ENCODE peak calls at places on chromosome 2, in four cellular contexts. R is K562, W is HCT116, P is HepG2. H is an unnamed sample.
A peak's percentile ranks its signal among the peaks of the same experiment; 100 is the strongest.

GRCh38 chr2:17317439-17317976 is 200.7 kb downstream of the RAD51AP2 start:
- DNase-seq in R (no peak), W (no peak), P (no peak), H (no peak)

GRCh38 chr2:236717120-236717519 is 147.5 kb downstream of the ACKR3 start:
- DNase-seq in R (no peak), W (no peak), P (no peak), H (no peak)

GRCh38 chr2:232633413-232634318 is at the start of gene EFHD1:
- DNase-seq in R (peak; percentile 72), W (no peak), P (no peak), H (no peak)

GRCh38 chr2:191811807-191812602 is 34.9 kb downstream of the CAVIN2 start:
- DNase-seq in R (peak; percentile 54), W (peak; percentile 53), P (peak; percentile 68), H (peak; percentile 60)

GRCh38 chr2:64978514-64979268 is 10.5 kb upstream of the SLC1A4 start:
- DNase-seq in R (peak; percentile 22), W (peak; percentile 6), P (no peak), H (no peak)

GRCh38 chr2:143282684-143283083 is 153.5 kb downstream of the ARHGAP15 start:
- DNase-seq in R (no peak), W (no peak), P (no peak), H (no peak)

GRCh38 chr2:181984814-181985631 is 630 bp upstream of the PPP1R1C start:
- DNase-seq in R (no peak), W (no peak), P (no peak), H (no peak)

GRCh38 chr2:218286570-218287459 is 5.5 kb downstream of the TMBIM1 start:
- DNase-seq in R (peak; percentile 81), W (peak; percentile 88), P (peak; percentile 96), H (peak; percentile 83)

GRCh38 chr2:105649534-105649933 is 95.2 kb upstream of the NCK2 start:
- DNase-seq in R (no peak), W (no peak), P (no peak), H (no peak)

GRCh38 chr2:148209598-148209997 is 188.7 kb downstream of the MBD5 start:
- DNase-seq in R (peak; percentile 23), W (peak; percentile 15), P (peak; percentile 48), H (no peak)

GRCh38 chr2:11808016-11808400 is 61.6 kb downstream of the LPIN1 start:
- DNase-seq in R (no peak), W (no peak), P (no peak), H (no peak)

GRCh38 chr2:67451086-67451832 is 54.1 kb downstream of the ETAA1 start:
- DNase-seq in R (no peak), W (no peak), P (peak; percentile 17), H (no peak)

GRCh38 chr2:72128059-72128842 is 19.4 kb downstream of the CYP26B1 start:
- DNase-seq in R (no peak), W (no peak), P (no peak), H (no peak)

GRCh38 chr2:70143314-70144150 is 47.3 kb downstream of the C2orf42 start:
- DNase-seq in R (peak; percentile 62), W (peak; percentile 41), P (peak; percentile 74), H (no peak)

GRCh38 chr2:142100967-142101366 is 29.8 kb downstream of the LRP1B start:
- DNase-seq in R (no peak), W (no peak), P (no peak), H (no peak)

GRCh38 chr2:236117396-236117795 is 50.8 kb downstream of the GBX2 start:
- DNase-seq in R (no peak), W (no peak), P (no peak), H (no peak)

GRCh38 chr2:85651097-85651496 is 16.9 kb downstream of the SFTPB start:
- DNase-seq in R (no peak), W (no peak), P (no peak), H (no peak)

GRCh38 chr2:177391822-177392372 is 676 bp upstream of the AGPS start:
- DNase-seq in R (no peak), W (no peak), P (no peak), H (no peak)

GRCh38 chr2:28155627-28156026 is 237.0 kb upstream of the FOSL2 start:
- DNase-seq in R (peak; percentile 55), W (peak; percentile 41), P (no peak), H (no peak)

GRCh38 chr2:101766871-101767739 is 69.6 kb downstream of the MAP4K4 start:
- DNase-seq in R (no peak), W (no peak), P (peak; percentile 97), H (no peak)

GRCh38 chr2:234865040-234865439 is 86.8 kb upstream of the SH3BP4 start:
- DNase-seq in R (no peak), W (no peak), P (no peak), H (no peak)

GRCh38 chr2:70516596-70516995 is 37.0 kb downstream of the TGFA start:
- DNase-seq in R (no peak), W (no peak), P (no peak), H (no peak)

GRCh38 chr2:9946076-9946475 is 5.4 kb upstream of the GRHL1 start:
- DNase-seq in R (no peak), W (no peak), P (no peak), H (no peak)

GRCh38 chr2:86790134-86790827 is 432 bp downstream of the CD8A start:
- DNase-seq in R (no peak), W (no peak), P (no peak), H (no peak)

GRCh38 chr2:121255363-121255762 is 29.6 kb downstream of the TFCP2L1 start:
- DNase-seq in R (no peak), W (no peak), P (no peak), H (no peak)

GRCh38 chr2:121253674-121254240 is 31.2 kb downstream of the TFCP2L1 start:
- DNase-seq in R (no peak), W (no peak), P (no peak), H (no peak)

GRCh38 chr2:121253021-121253673 is 31.9 kb downstream of the TFCP2L1 start:
- DNase-seq in R (peak; percentile 18), W (no peak), P (no peak), H (no peak)

GRCh38 chr2:121256720-121257475 is 28.1 kb downstream of the TFCP2L1 start:
- DNase-seq in R (no peak), W (no peak), P (no peak), H (no peak)

DNA sequence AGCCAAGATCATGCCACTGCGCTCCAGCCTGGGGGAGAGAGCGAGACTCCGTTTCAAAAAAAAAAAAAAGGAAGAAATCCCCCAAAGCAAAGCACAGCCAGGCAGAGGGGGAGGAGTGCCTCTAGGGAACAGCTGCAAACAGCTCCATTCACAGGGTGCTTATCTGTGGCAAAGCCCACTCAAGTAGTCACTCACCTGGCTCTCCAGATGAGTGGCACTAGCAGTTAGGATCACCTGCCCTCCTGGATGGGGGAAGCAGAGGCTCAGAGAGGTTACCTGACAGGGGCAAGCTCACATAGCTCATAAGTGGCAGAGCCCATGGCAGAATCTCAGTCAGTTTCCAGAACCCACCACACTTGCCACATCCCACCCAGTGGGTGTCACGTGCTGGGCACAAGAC is 30.3 kb downstream of the TFCP2L1 start:
- DNase-seq in R (no peak), W (no peak), P (no peak), H (no peak)
- TF ChIP-seq TCF7L2 in R (no peak), W (no peak), P (no peak), H (no peak)

GRCh38 chr2:3324404-3325281 is 53.0 kb downstream of the EIPR1 start:
- DNase-seq in R (no peak), W (no peak), P (peak; percentile 75), H (no peak)
- TF ChIP-seq TCF7L2 in R (no peak), W (no peak), P (no peak), H (no peak)

GRCh38 chr2:157486596-157487270 is 42.8 kb upstream of the CYTIP start:
- DNase-seq in R (no peak), W (no peak), P (no peak), H (no peak)

GRCh38 chr2:157487747-157488146 is 43.9 kb upstream of the CYTIP start:
- DNase-seq in R (no peak), W (no peak), P (no peak), H (no peak)

GRCh38 chr2:157487271-157487610 is 43.4 kb upstream of the CYTIP start:
- DNase-seq in R (no peak), W (no peak), P (no peak), H (no peak)

GRCh38 chr2:157489981-157490380 is 46.1 kb upstream of the CYTIP start:
- DNase-seq in R (no peak), W (no peak), P (no peak), H (no peak)

DNA sequence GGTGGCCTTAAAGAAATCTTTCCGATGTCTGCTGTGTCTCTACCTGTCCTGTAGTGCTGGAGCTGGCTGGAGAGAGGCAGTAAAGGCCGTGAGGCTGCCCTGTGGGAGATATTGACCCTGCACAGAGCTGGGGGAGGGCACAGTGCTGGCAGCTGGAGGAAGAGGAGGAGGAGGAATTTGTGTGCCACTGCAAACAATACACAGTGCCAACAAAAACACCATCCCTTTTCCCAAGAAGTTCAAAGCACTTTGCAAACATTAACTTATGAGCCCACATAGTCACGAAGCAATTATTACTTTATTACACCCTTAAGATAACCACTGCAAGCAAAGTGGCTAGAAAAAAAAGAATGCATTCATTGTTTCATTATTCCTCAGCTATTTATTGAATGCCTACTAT is 45.0 kb upstream of the CYTIP start:
- DNase-seq in R (no peak), W (no peak), P (no peak), H (no peak)
- TF ChIP-seq TCF7L2 in R (no peak), W (no peak), P (no peak), H (peak; percentile 40)

GRCh38 chr2:224014336-224014735 is 24.8 kb downstream of the SERPINE2 start:
- DNase-seq in R (no peak), W (no peak), P (no peak), H (no peak)

GRCh38 chr2:224016963-224017362 is 22.1 kb downstream of the SERPINE2 start:
- DNase-seq in R (no peak), W (no peak), P (no peak), H (no peak)

GRCh38 chr2:224023188-224023587 is 15.9 kb downstream of the SERPINE2 start:
- DNase-seq in R (no peak), W (no peak), P (peak; percentile 76), H (no peak)

GRCh38 chr2:224022474-224022873 is 16.6 kb downstream of the SERPINE2 start:
- DNase-seq in R (no peak), W (no peak), P (no peak), H (no peak)

GRCh38 chr2:224017976-224018375 is 21.1 kb downstream of the SERPINE2 start:
- DNase-seq in R (no peak), W (no peak), P (no peak), H (no peak)
- TF ChIP-seq TCF7L2 in R (no peak), W (no peak), P (no peak), H (no peak)